ENCODE peak calls at places on chromosomes 3 and 15, in eight cellular contexts. K is iris pigment epithelial cell, D is AG08395, Q is left ventricle myocardium superior, T is tibial nerve, C is H9, V is RKO, M is endodermal cell. F is an unnamed sample.

GRCh38 chr3:185330644-185331043 is 32.3 kb upstream of the MAP3K13 start:
- DNase-seq in D (no peak), C (peak), K (no peak), T (no peak), Q (no peak), V (no peak), M (no peak), F (peak)

GRCh38 chr3:57098418-57099310 is 38.2 kb downstream of the SPATA12 start:
- DNase-seq in Q (no peak), C (no peak), M (no peak), V (no peak), T (no peak), K (no peak), D (no peak), F (no peak)

GRCh38 chr15:98292442-98293240 is 332.1 kb downstream of the ARRDC4 start:
- DNase-seq in M (peak), V (peak), K (peak), T (peak), D (peak), Q (peak), C (peak), F (peak)

GRCh38 chr3:39839504-39839903 is 30.1 kb downstream of the MYRIP start:
- DNase-seq in Q (no peak), K (no peak), T (no peak), V (no peak), D (no peak), M (no peak), C (no peak), F (no peak)

GRCh38 chr15:85555875-85556617 is 175.6 kb downstream of the AKAP13 start:
- DNase-seq in K (no peak), C (no peak), V (no peak), T (no peak), Q (no peak), D (no peak), M (no peak), F (no peak)

GRCh38 chr3:123751478-123751877 is 132.7 kb downstream of the MYLK start:
- DNase-seq in C (no peak), T (no peak), D (peak), K (no peak), M (no peak), V (no peak), Q (no peak), F (no peak)

GRCh38 chr3:59334585-59334984 is 284.8 kb upstream of the CFAP20DC start:
- DNase-seq in C (no peak), V (no peak), D (no peak), K (peak), T (no peak), Q (no peak), M (no peak), F (no peak)

GRCh38 chr3:36919439-36920160 is 25.3 kb downstream of the TRANK1 start:
- DNase-seq in V (no peak), T (no peak), M (no peak), Q (no peak), K (no peak), C (no peak), D (no peak), F (no peak)

GRCh38 chr3:189712906-189713483 is 81.8 kb downstream of the TP63 start:
- DNase-seq in V (no peak), K (peak), D (no peak), T (no peak), M (no peak), Q (no peak), C (no peak), F (no peak)

F was measured in iPS-NIHi11.